ENCODE peak calls at places on chromosomes 7 and 10, in nine cellular contexts. I is NCI-H774; K is NAMALWA; S is stimulated activated CD4-positive, alpha-beta T cell treated with anti-CD3 and anti-CD28 coated beads, Interleukin-4, amount 100 ng/mL, for 1 hour; L is memory B cell; D is H54; Q is activated CD4-positive, alpha-beta T cell treated with anti-CD3 and anti-CD28 coated beads for 1 hour; C is HCEC 1CT; Y is endothelial cell. N is an unnamed sample.

GRCh38 chr7:82167568-82168314 is 275.8 kb downstream of the CACNA2D1 start:
- DNase-seq in I (peak; percentile 65), K (no peak), S (no peak), L (no peak), D (no peak), Q (no peak), C (no peak), Y (no peak), N (peak; percentile 31)

GRCh38 chr10:70927221-70927943 is 39.0 kb upstream of the PCBD1 start:
- DNase-seq in I (no peak), K (no peak), S (no peak), L (no peak), D (no peak), Q (no peak), C (no peak), Y (no peak), N (peak; percentile 18)

GRCh38 chr10:100736809-100737358 is 8.5 kb upstream of the PAX2 start:
- DNase-seq in I (no peak), K (no peak), S (no peak), L (no peak), D (no peak), Q (no peak), C (no peak), Y (no peak), N (no peak)

GRCh38 chr10:110067960-110068770 is 60.4 kb downstream of the ADD3 start:
- DNase-seq in I (no peak), K (peak; percentile 59), S (no peak), L (no peak), D (no peak), Q (no peak), C (peak; percentile 20), Y (no peak), N (no peak)

GRCh38 chr7:158542651-158543400 is 44.8 kb downstream of the PTPRN2 start:
- DNase-seq in I (no peak), K (no peak), S (no peak), L (no peak), D (no peak), Q (no peak), C (no peak), Y (no peak), N (no peak)

GRCh38 chr10:3261921-3262320 is 89.3 kb upstream of the PITRM1 start:
- DNase-seq in I (no peak), K (no peak), S (no peak), L (no peak), D (no peak), Q (no peak), C (no peak), Y (no peak), N (no peak)

GRCh38 chr10:43377393-43377883 is 6.0 kb downstream of the FXYD4 start:
- DNase-seq in I (no peak), K (no peak), S (no peak), L (no peak), D (no peak), Q (no peak), C (no peak), Y (no peak), N (no peak)

GRCh38 chr7:107118109-107118900 is 50.5 kb upstream of the HBP1 start:
- DNase-seq in I (no peak), K (no peak), S (no peak), L (no peak), D (no peak), Q (no peak), C (no peak), Y (no peak), N (peak; percentile 34)

GRCh38 chr10:82668266-82668665 is 793.3 kb downstream of the NRG3 start:
- DNase-seq in I (no peak), K (no peak), S (no peak), L (no peak), D (no peak), Q (no peak), C (no peak), Y (no peak), N (peak; percentile 67)

GRCh38 chr10:79209340-79209739 is 137.9 kb upstream of the PPIF start:
- DNase-seq in I (no peak), K (no peak), S (no peak), L (no peak), D (no peak), Q (no peak), C (no peak), Y (no peak), N (no peak)

GRCh38 chr7:142992427-142992826 is 30.3 kb upstream of the KEL start:
- DNase-seq in I (no peak), K (no peak), S (no peak), L (no peak), D (no peak), Q (no peak), C (no peak), Y (no peak), N (peak; percentile 25)

GRCh38 chr7:151099486-151100211 is 13.4 kb downstream of the AGAP3 start:
- DNase-seq in I (no peak), K (no peak), S (no peak), L (no peak), D (no peak), Q (no peak), C (no peak), Y (no peak), N (no peak)

GRCh38 chr10:94138391-94138790 is 144.7 kb downstream of the PLCE1 start:
- DNase-seq in I (no peak), K (no peak), S (no peak), L (no peak), D (no peak), Q (no peak), C (peak; percentile 75), Y (no peak), N (peak; percentile 48)

GRCh38 chr7:157282141-157282801 is 54.5 kb upstream of the DNAJB6 start:
- DNase-seq in I (no peak), K (no peak), S (no peak), L (no peak), D (peak; percentile 72), Q (no peak), C (no peak), Y (no peak), N (no peak)

GRCh38 chr10:113037222-113037621 is 87.2 kb downstream of the TCF7L2 start:
- DNase-seq in I (no peak), K (no peak), S (no peak), L (no peak), D (no peak), Q (no peak), C (no peak), Y (no peak), N (no peak)

GRCh38 chr10:33460461-33461294 is 126.2 kb upstream of the NRP1 start:
- DNase-seq in I (no peak), K (no peak), S (no peak), L (no peak), D (no peak), Q (no peak), C (peak; percentile 38), Y (no peak), N (peak; percentile 74)

GRCh38 chr7:123351027-123351426 is 151.3 kb upstream of the SLC13A1 start:
- DNase-seq in I (no peak), K (no peak), S (no peak), L (no peak), D (no peak), Q (no peak), C (no peak), Y (no peak), N (no peak)

GRCh38 chr7:21938463-21938862 is 7.2 kb downstream of the CDCA7L start:
- DNase-seq in I (no peak), K (no peak), S (no peak), L (no peak), D (no peak), Q (no peak), C (peak; percentile 41), Y (no peak), N (no peak)

GRCh38 chr7:142231716-142232115 is 26.1 kb downstream of the PRSS58 start:
- DNase-seq in I (no peak), K (peak; percentile 34), S (no peak), L (no peak), D (peak; percentile 35), Q (no peak), C (no peak), Y (peak; percentile 45), N (peak; percentile 12)

GRCh38 chr10:70125918-70126590 is 6.6 kb downstream of the AIFM2 start:
- DNase-seq in I (no peak), K (no peak), S (no peak), L (no peak), D (no peak), Q (no peak), C (no peak), Y (no peak), N (no peak)

GRCh38 chr7:14841850-14842249 is 60.7 kb downstream of the DGKB start:
- DNase-seq in I (no peak), K (no peak), S (no peak), L (no peak), D (no peak), Q (no peak), C (peak; percentile 66), Y (no peak), N (no peak)

GRCh38 chr10:48523820-48524758 is 80.8 kb downstream of the ARHGAP22 start:
- DNase-seq in I (no peak), K (no peak), S (no peak), L (no peak), D (peak; percentile 64), Q (no peak), C (no peak), Y (peak; percentile 55), N (no peak)

GRCh38 chr10:116787018-116787674 is 44.8 kb upstream of the HSPA12A start:
- DNase-seq in I (no peak), K (no peak), S (no peak), L (no peak), D (no peak), Q (no peak), C (no peak), Y (no peak), N (no peak)

GRCh38 chr10:122346326-122346950 is 28.1 kb upstream of the PLEKHA1 start:
- DNase-seq in I (no peak), K (no peak), S (no peak), L (no peak), D (no peak), Q (no peak), C (no peak), Y (no peak), N (no peak)

GRCh38 chr10:17578603-17579002 is 38.6 kb downstream of the HACD1 start:
- DNase-seq in I (no peak), K (no peak), S (no peak), L (no peak), D (no peak), Q (no peak), C (no peak), Y (no peak), N (no peak)

GRCh38 chr7:84137812-84138211 is 56.8 kb downstream of the SEMA3A start:
- DNase-seq in I (no peak), K (no peak), S (no peak), L (no peak), D (no peak), Q (no peak), C (no peak), Y (no peak), N (no peak)

GRCh38 chr7:100515072-100515532 is 23.9 kb upstream of the AGFG2 start:
- DNase-seq in I (no peak), K (no peak), S (no peak), L (no peak), D (no peak), Q (no peak), C (peak; percentile 81), Y (no peak), N (peak; percentile 80)